ENCODE peak calls at places on chromosomes 1 and 21, in five cellular contexts. G, K, Y, B and X are unnamed samples.

GRCh38 chr1:81151300-81151699 is 649.4 kb upstream of the ADGRL2 start:
- DNase-seq in G (no peak), K (no peak), Y (no peak), B (no peak), X (no peak)

GRCh38 chr1:66559517-66559916 is 25.6 kb downstream of the SGIP1 start:
- DNase-seq in G (no peak), K (no peak), Y (no peak), B (no peak), X (no peak)

GRCh38 chr1:201139756-201140155 is 12.8 kb upstream of the ASCL5 start:
- DNase-seq in G (no peak), K (no peak), Y (no peak), B (no peak), X (no peak)

GRCh38 chr1:233735331-233735730 is 121.4 kb downstream of the KCNK1 start:
- DNase-seq in G (no peak), K (no peak), Y (no peak), B (no peak), X (no peak)

GRCh38 chr21:44329086-44329889 is 9.9 kb downstream of the CFAP410 start:
- DNase-seq in G (no peak), K (no peak), Y (no peak), B (no peak), X (no peak)

GRCh38 chr1:88773540-88774150 is 89.6 kb downstream of the PKN2 start:
- DNase-seq in G (no peak), K (no peak), Y (peak), B (peak), X (no peak)

GRCh38 chr21:42218836-42219605 is at the start of gene ABCG1:
- DNase-seq in G (peak), K (peak), Y (peak), B (no peak), X (no peak)

GRCh38 chr1:226937940-226938725 is 2.0 kb upstream of the COQ8A start:
- DNase-seq in G (no peak), K (no peak), Y (no peak), B (no peak), X (no peak)

GRCh38 chr1:188660573-188660972 is 1817.1 kb downstream of the BRINP3 start:
- DNase-seq in G (no peak), K (no peak), Y (no peak), B (no peak), X (no peak)

GRCh38 chr1:176692431-176692830 is 229.5 kb downstream of the PAPPA2 start:
- DNase-seq in G (no peak), K (no peak), Y (no peak), B (no peak), X (no peak)

GRCh38 chr1:61952675-61953074 is 210.4 kb downstream of the PATJ start:
- DNase-seq in G (no peak), K (no peak), Y (no peak), B (no peak), X (no peak)
- H3K4me3 ChIP-seq in G (no peak), K (no peak), Y (no peak), B (no peak), X (no peak)

GRCh38 chr21:25568230-25568629 is 39.1 kb downstream of the MRPL39 start:
- DNase-seq in G (no peak), K (no peak), Y (peak), B (no peak), X (peak)

GRCh38 chr21:25565272-25566199 is 41.7 kb downstream of the MRPL39 start:
- DNase-seq in G (no peak), K (no peak), Y (no peak), B (no peak), X (no peak)

GRCh38 chr21:25566645-25567044 is 40.6 kb downstream of the MRPL39 start:
- DNase-seq in G (no peak), K (no peak), Y (no peak), B (no peak), X (no peak)

GRCh38 chr21:25569084-25569483 is 38.2 kb downstream of the MRPL39 start:
- DNase-seq in G (no peak), K (no peak), Y (no peak), B (no peak), X (no peak)

DNA sequence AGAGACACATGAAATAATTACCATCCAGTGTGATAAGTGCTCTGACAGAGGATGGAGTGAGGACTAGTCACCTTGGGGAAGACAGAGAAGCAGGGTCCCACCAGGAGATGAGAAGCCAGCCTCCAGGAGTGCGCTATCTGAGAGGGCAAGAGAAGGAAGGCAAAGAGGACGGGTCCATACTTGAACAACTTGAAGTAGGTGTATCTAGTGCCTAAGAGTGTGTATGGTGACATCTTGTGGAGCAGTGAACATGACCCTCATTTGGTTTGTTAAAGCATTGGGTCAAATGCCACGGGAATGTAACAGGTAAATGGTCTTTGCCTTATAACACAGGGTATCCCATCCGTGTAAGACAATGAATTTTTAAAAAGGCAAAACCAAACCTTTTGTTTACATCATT is 39.8 kb downstream of the MRPL39 start:
- DNase-seq in G (no peak), K (no peak), Y (no peak), B (no peak), X (no peak)
- H3K4me3 ChIP-seq in G (no peak), K (peak), Y (no peak), B (no peak), X (no peak)

GRCh38 chr1:24964811-24965570 is 34.9 kb upstream of the RUNX3 start:
- DNase-seq in G (peak), K (peak), Y (peak), B (no peak), X (no peak)

GRCh38 chr1:24963943-24964677 is 34.0 kb upstream of the RUNX3 start:
- DNase-seq in G (no peak), K (no peak), Y (no peak), B (no peak), X (no peak)

GRCh38 chr1:24961961-24962861 is 32.1 kb upstream of the RUNX3 start:
- DNase-seq in G (no peak), K (no peak), Y (no peak), B (no peak), X (no peak)

GRCh38 chr1:24961334-24961733 is 31.3 kb upstream of the RUNX3 start:
- DNase-seq in G (no peak), K (no peak), Y (no peak), B (no peak), X (no peak)

GRCh38 chr1:24963099-24963872 is 33.2 kb upstream of the RUNX3 start:
- DNase-seq in G (no peak), K (no peak), Y (peak), B (no peak), X (no peak)
- H3K4me3 ChIP-seq in G (peak), K (no peak), Y (peak), B (no peak), X (no peak)

GRCh38 chr1:7070389-7071029 is 285.3 kb downstream of the CAMTA1 start:
- DNase-seq in G (peak), K (peak), Y (peak), B (peak), X (peak)
- H3K4me3 ChIP-seq in G (peak), K (no peak), Y (peak), B (peak), X (peak)

DNA sequence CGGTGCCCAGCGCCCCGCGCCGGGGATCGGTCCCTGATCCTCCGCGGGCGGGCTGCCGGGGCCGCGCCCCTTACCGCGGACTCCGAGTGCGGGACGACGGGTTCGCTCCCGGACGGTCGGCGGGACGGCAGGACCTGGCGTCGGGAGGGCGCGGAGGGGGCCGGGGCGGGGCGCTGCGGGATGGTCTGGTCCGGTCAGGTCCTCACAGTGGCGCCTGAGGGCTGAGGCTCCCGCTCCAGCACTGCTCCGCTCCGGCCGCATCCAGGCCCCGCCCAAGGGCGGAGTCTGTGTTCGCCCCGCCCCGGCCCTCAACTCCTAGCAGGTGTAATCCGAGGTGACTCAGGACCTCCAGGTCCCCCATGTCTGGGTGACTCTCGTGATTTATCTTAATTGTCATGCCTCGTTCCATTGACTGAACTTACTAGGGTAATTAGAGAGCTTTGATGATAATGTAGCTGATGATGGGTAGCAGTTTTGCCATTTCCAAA is at the start of gene RAB3B:
- DNase-seq in G (peak), K (peak), Y (peak), B (no peak), X (no peak)
- H3K4me3 ChIP-seq in G (peak), K (peak), Y (peak), B (peak), X (peak)

GRCh38 chr1:8598060-8598724 is 219.2 kb downstream of the RERE start:
- DNase-seq in G (peak), K (no peak), Y (no peak), B (no peak), X (peak)

GRCh38 chr1:8597455-8597854 is 220.0 kb downstream of the RERE start:
- DNase-seq in G (no peak), K (no peak), Y (no peak), B (no peak), X (no peak)

GRCh38 chr1:8600336-8600735 is 217.1 kb downstream of the RERE start:
- DNase-seq in G (no peak), K (no peak), Y (no peak), B (no peak), X (no peak)

GRCh38 chr1:8598783-8599182 is 218.7 kb downstream of the RERE start:
- DNase-seq in G (no peak), K (no peak), Y (no peak), B (no peak), X (no peak)

DNA sequence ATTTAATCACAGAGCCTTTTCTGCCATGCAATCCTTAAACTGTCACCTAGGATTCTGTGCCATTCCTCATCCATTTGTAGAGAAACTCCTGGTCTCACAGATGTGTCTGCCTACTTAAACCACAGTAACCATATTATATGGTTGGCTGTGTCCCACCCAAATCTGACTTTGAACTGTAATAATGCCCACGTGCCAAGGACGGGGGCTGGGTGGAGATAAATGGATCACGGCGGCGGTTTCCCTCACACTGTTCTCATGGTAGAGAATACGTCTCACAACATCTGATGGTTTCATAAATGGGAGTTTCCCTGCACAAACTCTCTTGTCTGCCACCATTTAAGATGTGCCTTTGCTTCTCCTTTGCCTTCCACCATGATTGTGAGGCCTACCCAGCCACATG is 217.6 kb downstream of the RERE start:
- DNase-seq in G (no peak), K (no peak), Y (peak), B (no peak), X (no peak)
- H3K4me3 ChIP-seq in G (no peak), K (no peak), Y (no peak), B (no peak), X (no peak)